ENCODE peak calls at places on chromosome 11, in nine cellular contexts. One of them, this sample, is unnamed.

GRCh38 chr11:94588366-94588952 is 21.3 kb downstream of the PIWIL4 start:
- DNase-seq in C1 segment of cervical spinal cord: no peak
- DNase-seq in stimulated activated CD4-positive, alpha-beta T cell treated with anti-CD3 and anti-CD28 coated beads, Interleukin-4, amount 100 ng/mL, for 24 hours: no peak
- DNase-seq in ELR: no peak
- DNase-seq in stimulated activated CD8-positive, alpha-beta memory T cell treated with anti-CD3 and anti-CD28 coated beads, Interleukin-15, amount 100 ng/mL, for 24 hours: no peak
- DNase-seq in activated CD8-positive, alpha-beta memory T cell treated with anti-CD3 and anti-CD28 coated beads for 4 hours: no peak
- DNase-seq in bronchial epithelial cell: no peak
- DNase-seq in posterior cingulate gyrus: no peak
- DNase-seq in EL: no peak
- DNase-seq in this sample: no peak

GRCh38 chr11:66264893-66265292 is 3.5 kb upstream of the RAB1B start:
- DNase-seq in C1 segment of cervical spinal cord: no peak
- DNase-seq in stimulated activated CD4-positive, alpha-beta T cell treated with anti-CD3 and anti-CD28 coated beads, Interleukin-4, amount 100 ng/mL, for 24 hours: peak
- DNase-seq in ELR: peak
- DNase-seq in stimulated activated CD8-positive, alpha-beta memory T cell treated with anti-CD3 and anti-CD28 coated beads, Interleukin-15, amount 100 ng/mL, for 24 hours: no peak
- DNase-seq in activated CD8-positive, alpha-beta memory T cell treated with anti-CD3 and anti-CD28 coated beads for 4 hours: no peak
- DNase-seq in bronchial epithelial cell: no peak
- DNase-seq in posterior cingulate gyrus: no peak
- DNase-seq in EL: no peak
- DNase-seq in this sample: no peak

GRCh38 chr11:121299417-121299816 is 6.8 kb downstream of the SC5D start:
- DNase-seq in C1 segment of cervical spinal cord: no peak
- DNase-seq in stimulated activated CD4-positive, alpha-beta T cell treated with anti-CD3 and anti-CD28 coated beads, Interleukin-4, amount 100 ng/mL, for 24 hours: no peak
- DNase-seq in ELR: peak
- DNase-seq in stimulated activated CD8-positive, alpha-beta memory T cell treated with anti-CD3 and anti-CD28 coated beads, Interleukin-15, amount 100 ng/mL, for 24 hours: no peak
- DNase-seq in activated CD8-positive, alpha-beta memory T cell treated with anti-CD3 and anti-CD28 coated beads for 4 hours: no peak
- DNase-seq in bronchial epithelial cell: peak
- DNase-seq in posterior cingulate gyrus: no peak
- DNase-seq in EL: no peak
- DNase-seq in this sample: no peak

GRCh38 chr11:36019722-36020121 is 75.9 kb downstream of the LDLRAD3 start:
- DNase-seq in C1 segment of cervical spinal cord: no peak
- DNase-seq in stimulated activated CD4-positive, alpha-beta T cell treated with anti-CD3 and anti-CD28 coated beads, Interleukin-4, amount 100 ng/mL, for 24 hours: no peak
- DNase-seq in ELR: peak
- DNase-seq in stimulated activated CD8-positive, alpha-beta memory T cell treated with anti-CD3 and anti-CD28 coated beads, Interleukin-15, amount 100 ng/mL, for 24 hours: no peak
- DNase-seq in activated CD8-positive, alpha-beta memory T cell treated with anti-CD3 and anti-CD28 coated beads for 4 hours: no peak
- DNase-seq in bronchial epithelial cell: peak
- DNase-seq in posterior cingulate gyrus: no peak
- DNase-seq in EL: no peak
- DNase-seq in this sample: no peak

GRCh38 chr11:9692696-9693095 is 28.8 kb downstream of the SWAP70 start:
- DNase-seq in C1 segment of cervical spinal cord: no peak
- DNase-seq in stimulated activated CD4-positive, alpha-beta T cell treated with anti-CD3 and anti-CD28 coated beads, Interleukin-4, amount 100 ng/mL, for 24 hours: no peak
- DNase-seq in ELR: no peak
- DNase-seq in stimulated activated CD8-positive, alpha-beta memory T cell treated with anti-CD3 and anti-CD28 coated beads, Interleukin-15, amount 100 ng/mL, for 24 hours: no peak
- DNase-seq in activated CD8-positive, alpha-beta memory T cell treated with anti-CD3 and anti-CD28 coated beads for 4 hours: no peak
- DNase-seq in bronchial epithelial cell: no peak
- DNase-seq in posterior cingulate gyrus: no peak
- DNase-seq in EL: no peak
- DNase-seq in this sample: no peak

GRCh38 chr11:46722566-46723358 is 3.7 kb downstream of the F2 start:
- DNase-seq in C1 segment of cervical spinal cord: no peak
- DNase-seq in stimulated activated CD4-positive, alpha-beta T cell treated with anti-CD3 and anti-CD28 coated beads, Interleukin-4, amount 100 ng/mL, for 24 hours: no peak
- DNase-seq in ELR: no peak
- DNase-seq in stimulated activated CD8-positive, alpha-beta memory T cell treated with anti-CD3 and anti-CD28 coated beads, Interleukin-15, amount 100 ng/mL, for 24 hours: no peak
- DNase-seq in activated CD8-positive, alpha-beta memory T cell treated with anti-CD3 and anti-CD28 coated beads for 4 hours: no peak
- DNase-seq in bronchial epithelial cell: no peak
- DNase-seq in posterior cingulate gyrus: no peak
- DNase-seq in EL: no peak
- DNase-seq in this sample: no peak

GRCh38 chr11:64788321-64789215 is 10.2 kb upstream of the SF1 start:
- DNase-seq in C1 segment of cervical spinal cord: no peak
- DNase-seq in stimulated activated CD4-positive, alpha-beta T cell treated with anti-CD3 and anti-CD28 coated beads, Interleukin-4, amount 100 ng/mL, for 24 hours: no peak
- DNase-seq in ELR: no peak
- DNase-seq in stimulated activated CD8-positive, alpha-beta memory T cell treated with anti-CD3 and anti-CD28 coated beads, Interleukin-15, amount 100 ng/mL, for 24 hours: no peak
- DNase-seq in activated CD8-positive, alpha-beta memory T cell treated with anti-CD3 and anti-CD28 coated beads for 4 hours: no peak
- DNase-seq in bronchial epithelial cell: no peak
- DNase-seq in posterior cingulate gyrus: no peak
- DNase-seq in EL: no peak
- DNase-seq in this sample: no peak

GRCh38 chr11:2792376-2793250 is 92.8 kb upstream of the KCNQ1OT1 start:
- DNase-seq in C1 segment of cervical spinal cord: no peak
- DNase-seq in stimulated activated CD4-positive, alpha-beta T cell treated with anti-CD3 and anti-CD28 coated beads, Interleukin-4, amount 100 ng/mL, for 24 hours: no peak
- DNase-seq in ELR: no peak
- DNase-seq in stimulated activated CD8-positive, alpha-beta memory T cell treated with anti-CD3 and anti-CD28 coated beads, Interleukin-15, amount 100 ng/mL, for 24 hours: no peak
- DNase-seq in activated CD8-positive, alpha-beta memory T cell treated with anti-CD3 and anti-CD28 coated beads for 4 hours: no peak
- DNase-seq in bronchial epithelial cell: no peak
- DNase-seq in posterior cingulate gyrus: peak
- DNase-seq in EL: no peak
- DNase-seq in this sample: no peak

GRCh38 chr11:46444305-46444704 is 52.7 kb upstream of the CHRM4 start:
- DNase-seq in C1 segment of cervical spinal cord: no peak
- DNase-seq in stimulated activated CD4-positive, alpha-beta T cell treated with anti-CD3 and anti-CD28 coated beads, Interleukin-4, amount 100 ng/mL, for 24 hours: no peak
- DNase-seq in ELR: no peak
- DNase-seq in stimulated activated CD8-positive, alpha-beta memory T cell treated with anti-CD3 and anti-CD28 coated beads, Interleukin-15, amount 100 ng/mL, for 24 hours: no peak
- DNase-seq in activated CD8-positive, alpha-beta memory T cell treated with anti-CD3 and anti-CD28 coated beads for 4 hours: no peak
- DNase-seq in bronchial epithelial cell: no peak
- DNase-seq in posterior cingulate gyrus: no peak
- DNase-seq in EL: no peak
- DNase-seq in this sample: no peak

GRCh38 chr11:85685820-85686459 is at the start of gene CCDC89:
- DNase-seq in C1 segment of cervical spinal cord: peak
- DNase-seq in stimulated activated CD4-positive, alpha-beta T cell treated with anti-CD3 and anti-CD28 coated beads, Interleukin-4, amount 100 ng/mL, for 24 hours: no peak
- DNase-seq in ELR: no peak
- DNase-seq in stimulated activated CD8-positive, alpha-beta memory T cell treated with anti-CD3 and anti-CD28 coated beads, Interleukin-15, amount 100 ng/mL, for 24 hours: no peak
- DNase-seq in activated CD8-positive, alpha-beta memory T cell treated with anti-CD3 and anti-CD28 coated beads for 4 hours: no peak
- DNase-seq in bronchial epithelial cell: peak
- DNase-seq in posterior cingulate gyrus: peak
- DNase-seq in EL: peak
- DNase-seq in this sample: peak

GRCh38 chr11:101127699-101128570 is 1.7 kb downstream of the PGR start:
- DNase-seq in C1 segment of cervical spinal cord: no peak
- DNase-seq in stimulated activated CD4-positive, alpha-beta T cell treated with anti-CD3 and anti-CD28 coated beads, Interleukin-4, amount 100 ng/mL, for 24 hours: no peak
- DNase-seq in ELR: no peak
- DNase-seq in stimulated activated CD8-positive, alpha-beta memory T cell treated with anti-CD3 and anti-CD28 coated beads, Interleukin-15, amount 100 ng/mL, for 24 hours: no peak
- DNase-seq in activated CD8-positive, alpha-beta memory T cell treated with anti-CD3 and anti-CD28 coated beads for 4 hours: no peak
- DNase-seq in bronchial epithelial cell: no peak
- DNase-seq in posterior cingulate gyrus: no peak
- DNase-seq in EL: no peak
- DNase-seq in this sample: no peak

This sample was measured in cerebellar cortex.